ENCODE peak calls at places on chromosome 22, in seven cellular contexts. N is stimulated activated CD8-positive, alpha-beta memory T cell treated with anti-CD3 and anti-CD28 coated beads, Interleukin-4, amount 100 ng/mL, for 4 hours; O is mucosa of gallbladder; Z is SJSA1; Q is GM10248; I is iPS DF 6.9; M is suprapubic skin. R is an unnamed sample.

GRCh38 chr22:39308614-39309363 is 10.6 kb downstream of the RPL3 start:
- DNase-seq in N (no peak), M (peak; percentile 90), I (no peak), Q (no peak), O (peak; percentile 62), Z (peak; percentile 89), R (no peak)

GRCh38 chr22:40216041-40216756 is 38.5 kb downstream of the TNRC6B start:
- DNase-seq in Q (peak; percentile 39), I (no peak), O (no peak), M (no peak), N (no peak), Z (no peak), R (peak; percentile 42)

GRCh38 chr22:27431896-27432295 is 369.7 kb downstream of the MN1 start:
- DNase-seq in O (no peak), Z (no peak), I (no peak), N (no peak), Q (no peak), M (no peak), R (no peak)

GRCh38 chr22:46830841-46831240 is 68.4 kb downstream of the TBC1D22A start:
- DNase-seq in Z (no peak), M (no peak), O (no peak), N (no peak), Q (no peak), I (no peak), R (no peak)

GRCh38 chr22:42791721-42792452 is 65.2 kb downstream of the ARFGAP3 start:
- DNase-seq in Q (no peak), Z (no peak), O (no peak), M (no peak), I (no peak), N (no peak), R (no peak)

GRCh38 chr22:36068776-36069344 is 40.2 kb upstream of the RBFOX2 start:
- DNase-seq in Z (no peak), O (no peak), Q (no peak), N (no peak), M (no peak), I (no peak), R (no peak)

GRCh38 chr22:36399473-36399780 is 11.7 kb upstream of the MYH9 start:
- DNase-seq in N (no peak), I (no peak), O (no peak), Z (no peak), M (no peak), Q (no peak), R (no peak)

GRCh38 chr22:23226497-23226850 is 46.2 kb downstream of the BCR start:
- DNase-seq in Q (no peak), I (no peak), M (no peak), N (no peak), Z (no peak), O (no peak), R (no peak)

GRCh38 chr22:35842954-35843353 is 125.3 kb downstream of the APOL5 start:
- DNase-seq in O (no peak), Q (no peak), N (no peak), Z (peak; percentile 62), I (no peak), M (no peak), R (no peak)

GRCh38 chr22:35587896-35588295 is 29.2 kb downstream of the MB start:
- DNase-seq in I (no peak), M (no peak), O (no peak), N (no peak), Q (no peak), Z (no peak), R (no peak)

GRCh38 chr22:42697542-42698013 is 23.1 kb downstream of the A4GALT start:
- DNase-seq in I (no peak), Q (no peak), N (no peak), Z (peak; percentile 92), M (no peak), O (no peak), R (no peak)

GRCh38 chr22:45870011-45870410 is 107.0 kb downstream of the WNT7B start:
- DNase-seq in N (no peak), O (peak; percentile 2), I (no peak), Z (peak; percentile 30), Q (no peak), M (no peak), R (no peak)

GRCh38 chr22:38937036-38937435 is 20.4 kb upstream of the APOBEC3A start:
- DNase-seq in Z (no peak), I (no peak), N (no peak), O (no peak), M (no peak), Q (no peak), R (no peak)

GRCh38 chr22:30181459-30182353 is 64.9 kb downstream of the LIF start:
- DNase-seq in M (no peak), N (no peak), Q (no peak), O (no peak), I (no peak), Z (no peak), R (no peak)

GRCh38 chr22:22877523-22878210 is 9.9 kb upstream of the IGLL5 start:
- DNase-seq in Z (peak; percentile 77), O (peak; percentile 67), I (peak; percentile 25), M (no peak), Q (no peak), N (peak; percentile 54), R (peak; percentile 57)

GRCh38 chr22:45268167-45268957 is 16.4 kb upstream of the UPK3A start:
- DNase-seq in Q (no peak), Z (no peak), M (no peak), N (no peak), O (no peak), I (peak; percentile 85), R (no peak)

GRCh38 chr22:34410111-34410510 is 489.8 kb upstream of the LARGE1 start:
- DNase-seq in I (no peak), N (no peak), Q (no peak), O (no peak), Z (no peak), M (no peak), R (no peak)

GRCh38 chr22:17822087-17822486 is 47.8 kb upstream of the BID start:
- DNase-seq in Q (no peak), M (no peak), O (no peak), N (no peak), I (no peak), Z (no peak), R (no peak)

GRCh38 chr22:38699784-38700183 is 959 bp downstream of the JOSD1 start:
- DNase-seq in Z (no peak), I (no peak), M (no peak), N (no peak), O (no peak), Q (no peak), R (no peak)

GRCh38 chr22:39083212-39084165 is 6.4 kb downstream of the APOBEC3G start:
- DNase-seq in M (no peak), Q (no peak), N (no peak), I (no peak), Z (no peak), O (no peak), R (no peak)

GRCh38 chr22:37953062-37953436 is 352 bp downstream of the C22orf23 start:
- DNase-seq in Z (no peak), I (no peak), M (no peak), O (no peak), N (no peak), Q (no peak), R (no peak)

GRCh38 chr22:37560682-37561208 is 465 bp downstream of the CDC42EP1 start:
- DNase-seq in Q (no peak), N (no peak), I (no peak), M (no peak), O (no peak), Z (peak; percentile 84), R (peak; percentile 35)

GRCh38 chr22:36406721-36407120 is 19.0 kb upstream of the MYH9 start:
- DNase-seq in O (no peak), Q (no peak), I (no peak), Z (peak; percentile 95), N (no peak), M (no peak), R (no peak)

GRCh38 chr22:37229012-37229804 is 14.9 kb downstream of the RAC2 start:
- DNase-seq in M (no peak), I (no peak), O (no peak), Z (peak; percentile 83), Q (no peak), N (no peak), R (no peak)

GRCh38 chr22:31087744-31088215 is 6.7 kb downstream of the SMTN start:
- DNase-seq in Z (no peak), I (no peak), O (no peak), Q (no peak), M (no peak), N (no peak), R (no peak)

GRCh38 chr22:38305481-38306448 is 11.5 kb downstream of the CSNK1E start:
- DNase-seq in N (no peak), Q (peak; percentile 75), O (no peak), Z (no peak), I (no peak), M (no peak), R (peak; percentile 80)

GRCh38 chr22:35552186-35552842 is 11.7 kb downstream of the RASD2 start:
- DNase-seq in M (no peak), I (no peak), N (peak; percentile 57), Z (no peak), Q (peak; percentile 85), O (no peak), R (peak; percentile 92)

GRCh38 chr22:43303166-43303565 is 40.0 kb downstream of the SCUBE1 start:
- DNase-seq in Z (no peak), I (no peak), Q (no peak), N (no peak), O (no peak), M (no peak), R (no peak)

GRCh38 chr22:37824674-37825641 is 1.8 kb downstream of the GALR3 start:
- DNase-seq in I (no peak), M (no peak), N (no peak), Z (no peak), Q (no peak), O (no peak), R (peak; percentile 65)

GRCh38 chr22:32803020-32803758 is 1.7 kb downstream of the TIMP3 start:
- DNase-seq in N (no peak), O (no peak), M (no peak), Q (no peak), I (no peak), Z (no peak), R (no peak)

GRCh38 chr22:17694752-17695151 is 56.2 kb downstream of the BCL2L13 start:
- DNase-seq in O (no peak), M (no peak), Z (no peak), N (no peak), I (no peak), Q (no peak), R (no peak)

GRCh38 chr22:39923689-39924088 is 22.8 kb downstream of the GRAP2 start:
- DNase-seq in Q (no peak), Z (no peak), O (no peak), N (no peak), M (no peak), I (no peak), R (no peak)

GRCh38 chr22:38775656-38776055 is 18.3 kb downstream of the DNAL4 start:
- DNase-seq in O (no peak), Z (no peak), N (no peak), M (no peak), I (no peak), Q (no peak), R (no peak)

R was measured in GM13976.